ENCODE peak calls at places on chromosome 7, in five cellular contexts. P, V, I, E and K are unnamed samples.

GRCh38 chr7:32501522-32501921 is 6.2 kb downstream of the AVL9 start:
- DNase-seq in P (no peak), V (no peak), I (no peak), E (no peak), K (no peak)

GRCh38 chr7:76358478-76359110 is at the start of gene YWHAG:
- DNase-seq in P (peak; percentile 93), V (no peak), I (peak; percentile 92), E (peak; percentile 91), K (peak; percentile 85)

GRCh38 chr7:27237735-27238334 is 4.8 kb upstream of the EVX1 start:
- DNase-seq in P (no peak), V (no peak), I (no peak), E (no peak), K (no peak)

GRCh38 chr7:135774284-135774683 is 25.7 kb upstream of the FAM180A start:
- DNase-seq in P (no peak), V (no peak), I (peak; percentile 20), E (no peak), K (peak; percentile 16)

GRCh38 chr7:8249121-8249520 is 12.8 kb downstream of the ICA1 start:
- DNase-seq in P (no peak), V (no peak), I (no peak), E (no peak), K (no peak)

GRCh38 chr7:107233981-107234380 is 65.2 kb downstream of the HBP1 start:
- DNase-seq in P (no peak), V (no peak), I (no peak), E (no peak), K (no peak)

GRCh38 chr7:92767427-92767826 is 68.9 kb downstream of the CDK6 start:
- DNase-seq in P (no peak), V (no peak), I (no peak), E (no peak), K (no peak)

GRCh38 chr7:140604760-140605159 is 35.9 kb downstream of the DENND2A start:
- DNase-seq in P (no peak), V (no peak), I (no peak), E (no peak), K (no peak)

GRCh38 chr7:110803602-110804143 is 287.3 kb upstream of the LRRN3 start:
- DNase-seq in P (no peak), V (no peak), I (peak; percentile 10), E (no peak), K (no peak)

GRCh38 chr7:38453187-38453586 is 178.0 kb downstream of the AMPH start:
- DNase-seq in P (no peak), V (no peak), I (no peak), E (no peak), K (no peak)

GRCh38 chr7:105934577-105935185 is 28.4 kb upstream of the CDHR3 start:
- DNase-seq in P (no peak), V (peak; percentile 29), I (no peak), E (no peak), K (peak; percentile 38)

GRCh38 chr7:143901710-143902587 is at the start of gene TCAF1:
- DNase-seq in P (peak; percentile 96), V (no peak), I (peak; percentile 97), E (peak; percentile 90), K (peak; percentile 99)

GRCh38 chr7:144761493-144761892 is 74.4 kb downstream of the TPK1 start:
- DNase-seq in P (peak; percentile 19), V (no peak), I (no peak), E (no peak), K (no peak)

GRCh38 chr7:95545007-95545615 is 51.2 kb downstream of the PDK4 start:
- DNase-seq in P (no peak), V (no peak), I (peak; percentile 73), E (no peak), K (peak; percentile 92)

GRCh38 chr7:135877799-135878198 is 99.4 kb downstream of the MTPN start:
- DNase-seq in P (no peak), V (no peak), I (no peak), E (no peak), K (peak; percentile 5)

GRCh38 chr7:43646603-43647313 is 63.9 kb downstream of the STK17A start:
- DNase-seq in P (no peak), V (no peak), I (no peak), E (no peak), K (no peak)

GRCh38 chr7:19009241-19009935 is 108.0 kb downstream of the TWIST1 start:
- DNase-seq in P (no peak), V (no peak), I (no peak), E (no peak), K (no peak)

GRCh38 chr7:116706668-116707126 is 34.7 kb downstream of the MET start:
- DNase-seq in P (no peak), V (no peak), I (no peak), E (no peak), K (peak; percentile 81)

GRCh38 chr7:27187702-27188665 is 3.0 kb upstream of the HOXA11 start:
- DNase-seq in P (no peak), V (no peak), I (peak; percentile 35), E (peak; percentile 70), K (no peak)

GRCh38 chr7:37446371-37446770 is 2.3 kb downstream of the ELMO1 start:
- DNase-seq in P (no peak), V (no peak), I (no peak), E (no peak), K (no peak)

GRCh38 chr7:40199076-40199802 is 64.4 kb downstream of the SUGCT start:
- DNase-seq in P (no peak), V (no peak), I (no peak), E (no peak), K (no peak)

GRCh38 chr7:111159426-111159825 is 68.5 kb downstream of the LRRN3 start:
- DNase-seq in P (no peak), V (no peak), I (no peak), E (no peak), K (no peak)

GRCh38 chr7:28808786-28809533 is 149.2 kb downstream of the TRIL start:
- DNase-seq in P (peak; percentile 30), V (peak; percentile 5), I (peak; percentile 70), E (peak; percentile 72), K (no peak)

GRCh38 chr7:50142421-50143113 is 49.5 kb upstream of the ZPBP start:
- DNase-seq in P (no peak), V (no peak), I (no peak), E (no peak), K (peak; percentile 43)

GRCh38 chr7:28842769-28843295 is 115.3 kb downstream of the TRIL start:
- DNase-seq in P (no peak), V (no peak), I (no peak), E (no peak), K (no peak)

GRCh38 chr7:127034171-127034806 is 218.5 kb downstream of the GRM8 start:
- DNase-seq in P (no peak), V (no peak), I (no peak), E (no peak), K (peak; percentile 34)

GRCh38 chr7:156673454-156673853 is 32.9 kb downstream of the RNF32 start:
- DNase-seq in P (no peak), V (no peak), I (no peak), E (no peak), K (no peak)
- H3K36me3 ChIP-seq in P (peaks cover 77% of the 10 kb centered on the region), V (peaks cover 5% of the 10 kb centered on the region), I (no peaks in the 10 kb centered on the region), E (no peaks in the 10 kb centered on the region), K (no peaks in the 10 kb centered on the region)

DNA sequence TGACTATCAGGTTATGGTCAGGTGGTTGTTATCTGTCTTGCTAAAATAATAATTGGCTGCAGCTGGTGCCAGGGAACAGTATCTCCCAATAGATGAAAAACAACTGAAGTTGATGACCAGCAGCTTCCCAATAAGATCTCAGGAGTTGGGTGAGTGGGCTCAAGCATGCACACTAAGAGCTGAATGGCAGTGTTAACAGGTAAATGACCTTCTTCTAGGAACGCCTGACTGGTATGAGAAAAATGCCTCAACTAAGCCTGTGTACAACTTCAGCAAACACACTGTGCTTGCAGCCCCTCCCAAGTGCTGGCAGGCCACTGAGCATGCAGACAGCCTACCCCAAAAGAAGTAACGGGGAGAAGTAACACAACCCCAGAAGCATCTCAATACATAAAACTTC is 636.9 kb downstream of the ACTR3B start:
- DNase-seq in P (no peak), V (no peak), I (no peak), E (no peak), K (no peak)
- H3K27ac ChIP-seq in P (no peak overlapping the region), V (no peak overlapping the region), I (no peak overlapping the region), E (no peak overlapping the region), K (no peak overlapping the region)

GRCh38 chr7:155374276-155375252 is 76.9 kb downstream of the INSIG1 start:
- DNase-seq in P (no peak), V (no peak), I (no peak), E (peak; percentile 60), K (no peak)
- H3K4me1 ChIP-seq in P (peaks cover 36% of the 10 kb centered on the region), V (peaks cover 7% of the 10 kb centered on the region), I (peaks cover 53% of the 10 kb centered on the region), E (peaks cover 16% of the 10 kb centered on the region), K (peaks cover 4% of the 10 kb centered on the region)

GRCh38 chr7:4998244-4998643 is 39.3 kb upstream of the MMD2 start:
- DNase-seq in P (no peak), V (no peak), I (no peak), E (no peak), K (no peak)

GRCh38 chr7:4998830-4999768 is 40.1 kb upstream of the MMD2 start:
- DNase-seq in P (no peak), V (no peak), I (no peak), E (no peak), K (no peak)

GRCh38 chr7:4995429-4995969 is 36.5 kb upstream of the MMD2 start:
- DNase-seq in P (no peak), V (no peak), I (no peak), E (no peak), K (no peak)

GRCh38 chr7:4993471-4993870 is 34.5 kb upstream of the MMD2 start:
- DNase-seq in P (no peak), V (no peak), I (no peak), E (no peak), K (no peak)

DNA sequence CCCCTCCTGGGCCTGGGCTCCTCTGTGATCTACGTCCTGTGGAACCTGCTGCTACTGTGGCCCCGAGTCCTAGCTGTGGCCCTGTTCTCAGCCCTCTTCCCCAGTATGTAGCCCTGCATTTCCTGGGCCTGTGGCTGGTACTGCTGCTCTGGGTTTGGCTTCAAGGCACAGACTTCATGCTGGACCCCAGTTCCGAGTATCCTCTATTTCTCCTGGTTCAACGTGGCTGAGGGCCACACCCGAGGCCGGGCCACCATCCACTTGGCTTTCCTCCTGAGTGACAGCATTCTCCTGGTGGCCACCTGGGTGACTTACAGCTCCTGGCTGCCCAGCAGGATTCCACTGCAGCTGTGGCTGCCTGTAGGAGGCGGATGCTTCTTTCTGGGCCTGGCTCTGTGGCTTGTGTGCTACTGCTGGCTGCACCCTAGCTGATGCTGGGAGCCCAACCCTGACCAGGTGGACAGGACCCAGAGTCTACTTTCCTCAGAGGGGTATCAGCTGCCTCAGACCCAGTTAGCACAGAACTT is 37.8 kb upstream of the MMD2 start:
- DNase-seq in P (no peak), V (no peak), I (no peak), E (no peak), K (no peak)
- H3K36me3 ChIP-seq in P (peaks cover 77% of the 10 kb centered on the region), V (peaks cover 2% of the 10 kb centered on the region), I (peaks cover 15% of the 10 kb centered on the region), E (no peaks in the 10 kb centered on the region), K (peaks cover 8% of the 10 kb centered on the region)

DNA sequence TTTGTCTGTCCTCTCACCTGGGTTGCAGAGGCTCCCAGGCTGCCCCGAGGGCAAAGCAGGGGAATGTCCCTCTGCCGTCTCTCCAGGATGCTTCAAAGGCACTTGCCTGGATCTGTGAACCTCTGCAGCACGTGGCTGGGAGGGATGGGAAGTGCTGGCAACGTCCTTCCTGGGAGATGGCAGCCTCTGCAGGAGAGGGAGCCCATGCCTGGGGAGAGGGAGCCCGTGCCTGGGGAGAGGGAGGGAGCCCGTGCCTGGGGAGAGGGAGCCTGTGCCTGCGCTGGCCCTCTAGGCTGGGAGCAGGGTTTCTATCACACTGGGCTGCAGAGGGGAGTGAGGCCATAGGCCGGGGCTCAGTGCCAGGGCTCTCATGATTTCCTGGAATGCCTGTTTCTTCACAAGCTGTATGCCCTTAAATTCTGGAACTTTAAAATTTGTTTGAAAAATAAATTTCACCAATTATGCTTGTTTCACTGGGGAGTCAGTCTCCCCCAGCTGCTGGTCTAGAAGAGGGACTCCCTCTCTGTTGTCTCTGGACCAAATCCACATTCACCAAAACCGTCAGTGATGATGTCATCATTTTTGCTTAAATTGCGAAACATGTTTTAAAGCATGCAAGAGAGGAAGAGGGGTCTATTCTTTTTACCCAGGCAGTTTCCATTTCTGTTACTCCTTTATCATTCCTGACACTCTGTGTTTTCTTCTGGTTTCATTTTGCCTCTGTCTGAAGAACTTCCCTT is 135.7 kb downstream of the DNAJB6 start:
- DNase-seq in P (no peak), V (no peak), I (no peak), E (no peak), K (no peak)
- H3K27ac ChIP-seq in P (no peak overlapping the region), V (no peak overlapping the region), I (no peak overlapping the region), E (no peak overlapping the region), K (no peak overlapping the region)